ENCODE peak calls at places on chromosomes 16 and 17, in eight cellular contexts. D, N, C, W, S, G, M and O are unnamed samples.
A peak's percentile ranks its signal among the peaks of the same experiment; 100 is the strongest.

GRCh38 chr17:68260051-68260762 is 12.4 kb downstream of the AMZ2 start:
- DNase-seq in S (no peak), G (no peak), C (no peak), D (no peak), M (no peak), W (no peak), N (no peak), O (no peak)

GRCh38 chr17:45147102-45147580 is 1.1 kb upstream of the HEXIM1 start:
- DNase-seq in G (peak; percentile 87), N (peak; percentile 73), C (no peak), M (peak; percentile 83), S (no peak), D (peak; percentile 89), W (peak; percentile 62), O (peak; percentile 54)

GRCh38 chr17:35726609-35727460 is 4.6 kb upstream of the RASL10B start:
- DNase-seq in W (peak; percentile 88), N (peak; percentile 76), C (peak; percentile 34), S (no peak), G (peak; percentile 86), M (no peak), D (no peak), O (peak; percentile 67)

GRCh38 chr17:40545660-40546059 is 19.6 kb downstream of the CCR7 start:
- DNase-seq in N (no peak), C (peak; percentile 12), S (no peak), W (no peak), G (no peak), D (peak; percentile 57), M (no peak), O (no peak)

GRCh38 chr17:50071692-50072091 is 15.8 kb downstream of the ITGA3 start:
- DNase-seq in S (no peak), C (no peak), N (no peak), W (no peak), G (no peak), D (no peak), M (no peak), O (no peak)

GRCh38 chr17:40443988-40444899 is 994 bp downstream of the IGFBP4 start:
- DNase-seq in W (peak; percentile 19), C (peak; percentile 26), D (no peak), N (no peak), G (no peak), M (no peak), S (no peak), O (no peak)

GRCh38 chr17:67021196-67021595 is 23.2 kb upstream of the CACNG1 start:
- DNase-seq in D (no peak), G (no peak), C (no peak), S (no peak), N (no peak), M (no peak), W (no peak), O (no peak)

GRCh38 chr17:43528988-43529814 is 16.9 kb downstream of the ETV4 start:
- DNase-seq in N (no peak), M (no peak), D (peak; percentile 56), G (no peak), S (no peak), W (no peak), C (no peak), O (no peak)

GRCh38 chr16:67486805-67487204 is 3.5 kb upstream of the AGRP start:
- DNase-seq in C (no peak), W (no peak), S (no peak), N (no peak), G (peak; percentile 36), M (no peak), D (no peak), O (no peak)

GRCh38 chr17:64216385-64217248 is 46.4 kb downstream of the TEX2 start:
- DNase-seq in N (peak; percentile 64), S (no peak), G (no peak), W (peak; percentile 32), M (peak; percentile 49), D (no peak), C (peak; percentile 56), O (peak; percentile 50)

GRCh38 chr16:3266873-3267537 is 10.6 kb upstream of the MEFV start:
- DNase-seq in M (no peak), G (peak; percentile 75), D (no peak), W (peak; percentile 35), N (no peak), C (no peak), S (no peak), O (no peak)

GRCh38 chr17:39593371-39593770 is 14.3 kb downstream of the NEUROD2 start:
- DNase-seq in D (no peak), S (no peak), W (no peak), M (no peak), C (no peak), G (no peak), N (no peak), O (no peak)

GRCh38 chr17:1541367-1541904 is 21.2 kb downstream of the PITPNA start:
- DNase-seq in C (no peak), S (no peak), D (no peak), W (no peak), G (no peak), N (no peak), M (no peak), O (no peak)

GRCh38 chr17:72463287-72464102 is 342.7 kb downstream of the SOX9 start:
- DNase-seq in N (peak; percentile 79), M (no peak), C (no peak), D (no peak), G (no peak), W (no peak), S (peak; percentile 66), O (no peak)

GRCh38 chr16:30472328-30472942 is at the start of gene ITGAL:
- DNase-seq in D (no peak), W (no peak), M (peak; percentile 27), G (peak; percentile 58), N (no peak), S (no peak), C (no peak), O (peak; percentile 35)

GRCh38 chr17:39955726-39956225 is 7.0 kb upstream of the GSDMA start:
- DNase-seq in D (no peak), C (no peak), W (no peak), S (no peak), G (no peak), N (no peak), M (no peak), O (no peak)

GRCh38 chr16:54921229-54921824 is 9.3 kb upstream of the IRX5 start:
- DNase-seq in G (no peak), C (no peak), M (no peak), S (no peak), D (no peak), W (no peak), N (no peak), O (no peak)

GRCh38 chr16:81384006-81384405 is 60.6 kb upstream of the CMIP start:
- DNase-seq in N (no peak), G (no peak), M (no peak), W (peak; percentile 12), C (no peak), D (no peak), S (peak; percentile 24), O (no peak)

GRCh38 chr17:50272711-50273653 is 1.3 kb upstream of the TMEM92 start:
- DNase-seq in G (peak; percentile 64), S (no peak), W (peak; percentile 27), C (peak; percentile 75), N (peak; percentile 49), M (peak; percentile 46), D (peak; percentile 75), O (peak; percentile 38)

GRCh38 chr17:45395569-45396415 is 36.9 kb downstream of the ARHGAP27 start:
- DNase-seq in G (no peak), C (no peak), N (no peak), M (no peak), D (no peak), S (no peak), W (no peak), O (no peak)

GRCh38 chr17:61699032-61699431 is 108.0 kb upstream of the NACA2 start:
- DNase-seq in N (no peak), W (no peak), S (no peak), M (no peak), D (no peak), C (no peak), G (peak; percentile 29), O (no peak)
- H3K9me3 ChIP-seq in N (no peaks in the 10 kb centered on the region), W (peaks cover 19% of the 10 kb centered on the region), S (no peaks in the 10 kb centered on the region), M (no peaks in the 10 kb centered on the region), D (peaks cover 33% of the 10 kb centered on the region), C (peaks cover 17% of the 10 kb centered on the region), G (peaks cover 15% of the 10 kb centered on the region), O (peaks cover 62% of the 10 kb centered on the region)

DNA sequence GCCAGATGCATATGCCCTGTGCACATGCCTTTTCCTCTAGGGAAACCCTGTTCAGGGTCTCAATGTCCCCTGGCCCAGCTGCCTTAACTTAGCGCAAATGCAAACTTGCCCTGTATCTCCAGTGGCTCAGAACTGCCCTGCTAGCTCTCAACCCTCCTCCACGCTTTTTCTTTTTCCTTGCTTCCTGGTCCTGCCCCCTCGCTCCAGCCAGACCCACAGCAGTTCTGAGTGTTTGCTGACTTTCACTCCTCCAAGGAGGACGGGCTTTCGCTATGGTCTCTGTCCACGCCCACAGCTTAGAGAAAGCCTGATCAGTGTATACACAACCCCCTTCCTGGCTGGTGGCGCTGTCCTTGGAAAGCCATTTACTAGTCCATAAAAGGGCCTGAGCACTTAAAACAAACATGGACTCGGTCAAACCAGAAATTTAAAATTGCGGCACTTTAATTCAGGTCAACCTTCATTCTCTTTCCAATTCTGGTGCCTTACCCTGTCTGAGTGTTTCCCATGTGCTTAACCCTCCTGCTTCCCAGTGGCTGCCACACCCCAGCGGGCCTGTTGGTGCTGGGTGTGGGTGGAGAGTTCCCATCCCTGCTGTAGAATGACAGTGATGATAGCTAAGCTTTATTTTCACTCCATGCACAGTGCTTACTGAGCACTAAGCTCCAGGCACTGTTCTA is 15.6 kb upstream of the TMEM98 start:
- DNase-seq in D (no peak), N (peak; percentile 93), S (peak; percentile 91), M (peak; percentile 53), W (peak; percentile 76), C (peak; percentile 58), G (no peak), O (peak; percentile 51)
- H3K27ac ChIP-seq in D (peak overlapping the region; percentile 59), N (peak overlapping the region; percentile 81), S (peak overlapping the region; percentile 73), M (no peak overlapping the region), W (peak overlapping the region; percentile 20), C (peak overlapping the region; percentile 61), G (no peak overlapping the region), O (no peak overlapping the region)

GRCh38 chr16:56321159-56321558 is 104.2 kb downstream of the AMFR start:
- DNase-seq in S (no peak), G (no peak), D (no peak), C (no peak), W (no peak), M (no peak), N (no peak), O (no peak)
- H3K9me3 ChIP-seq in S (no peaks in the 10 kb centered on the region), G (no peaks in the 10 kb centered on the region), D (no peaks in the 10 kb centered on the region), C (no peaks in the 10 kb centered on the region), W (no peaks in the 10 kb centered on the region), M (no peaks in the 10 kb centered on the region), N (no peaks in the 10 kb centered on the region), O (no peaks in the 10 kb centered on the region)

GRCh38 chr16:88686439-88687253 is at the start of gene SNAI3:
- DNase-seq in C (peak; percentile 58), G (peak; percentile 94), W (peak; percentile 24), S (peak; percentile 78), M (peak; percentile 81), D (peak; percentile 84), N (peak; percentile 85), O (peak; percentile 75)
- H3K27ac ChIP-seq in C (no peak within 1 kb of the TSS), G (no peak within 1 kb of the TSS), W (no peak within 1 kb of the TSS), S (no peak within 1 kb of the TSS), M (peak within 1 kb of the TSS; percentile 69), D (no peak within 1 kb of the TSS), N (peak within 1 kb of the TSS; percentile 56), O (peak within 1 kb of the TSS; percentile 49)

GRCh38 chr16:35636831-35637230 is 2177.4 kb downstream of the TP53TG3F start:
- DNase-seq in M (no peak), D (no peak), C (no peak), N (no peak), W (no peak), S (no peak), G (no peak), O (no peak)
- H3K9me3 ChIP-seq in M (no peaks in the 10 kb centered on the region), D (peaks cover 8% of the 10 kb centered on the region), C (no peaks in the 10 kb centered on the region), N (no peaks in the 10 kb centered on the region), W (peaks cover 21% of the 10 kb centered on the region), S (no peaks in the 10 kb centered on the region), G (peaks cover 33% of the 10 kb centered on the region), O (no peaks in the 10 kb centered on the region)